ENCODE peak calls at places on chromosome 11, in eight cellular contexts. One of them, this sample, is unnamed.

GRCh38 chr11:27385245-27385644 is 22.2 kb upstream of the CCDC34 start:
- DNase-seq in HEK293T: no peak
- DNase-seq in NCI-H510A treated with DMSO at 0.1 percent for 48 hours: no peak
- DNase-seq in fibroblast of the conjunctiva: peak
- DNase-seq in cerebellar cortex: no peak
- DNase-seq in right lobe of liver: no peak
- DNase-seq in stimulated activated CD4-positive, alpha-beta T cell treated with anti-CD3 and anti-CD28 coated beads, Interleukin-2, amount 100 ng/mL, for 24 hours: no peak
- DNase-seq in M059J: peak
- DNase-seq in this sample: peak

GRCh38 chr11:66281001-66281400 is 3.0 kb downstream of the CNIH2 start:
- DNase-seq in HEK293T: no peak
- DNase-seq in NCI-H510A treated with DMSO at 0.1 percent for 48 hours: no peak
- DNase-seq in fibroblast of the conjunctiva: no peak
- DNase-seq in cerebellar cortex: no peak
- DNase-seq in right lobe of liver: no peak
- DNase-seq in stimulated activated CD4-positive, alpha-beta T cell treated with anti-CD3 and anti-CD28 coated beads, Interleukin-2, amount 100 ng/mL, for 24 hours: no peak
- DNase-seq in M059J: no peak
- DNase-seq in this sample: no peak

GRCh38 chr11:44047931-44048431 is at the start of gene ACCSL:
- DNase-seq in HEK293T: no peak
- DNase-seq in NCI-H510A treated with DMSO at 0.1 percent for 48 hours: no peak
- DNase-seq in fibroblast of the conjunctiva: no peak
- DNase-seq in cerebellar cortex: no peak
- DNase-seq in right lobe of liver: no peak
- DNase-seq in stimulated activated CD4-positive, alpha-beta T cell treated with anti-CD3 and anti-CD28 coated beads, Interleukin-2, amount 100 ng/mL, for 24 hours: no peak
- DNase-seq in M059J: peak
- DNase-seq in this sample: no peak

GRCh38 chr11:1933416-1934325 is 13.5 kb upstream of the MRPL23 start:
- DNase-seq in HEK293T: no peak
- DNase-seq in NCI-H510A treated with DMSO at 0.1 percent for 48 hours: no peak
- DNase-seq in fibroblast of the conjunctiva: no peak
- DNase-seq in cerebellar cortex: no peak
- DNase-seq in right lobe of liver: peak
- DNase-seq in stimulated activated CD4-positive, alpha-beta T cell treated with anti-CD3 and anti-CD28 coated beads, Interleukin-2, amount 100 ng/mL, for 24 hours: no peak
- DNase-seq in M059J: no peak
- DNase-seq in this sample: no peak

GRCh38 chr11:72235351-72236057 is 8.5 kb downstream of the PHOX2A start:
- DNase-seq in HEK293T: no peak
- DNase-seq in NCI-H510A treated with DMSO at 0.1 percent for 48 hours: no peak
- DNase-seq in fibroblast of the conjunctiva: no peak
- DNase-seq in cerebellar cortex: no peak
- DNase-seq in right lobe of liver: peak
- DNase-seq in stimulated activated CD4-positive, alpha-beta T cell treated with anti-CD3 and anti-CD28 coated beads, Interleukin-2, amount 100 ng/mL, for 24 hours: no peak
- DNase-seq in M059J: no peak
- DNase-seq in this sample: no peak

GRCh38 chr11:85826096-85826855 is 15.3 kb upstream of the SYTL2 start:
- DNase-seq in HEK293T: peak
- DNase-seq in NCI-H510A treated with DMSO at 0.1 percent for 48 hours: no peak
- DNase-seq in fibroblast of the conjunctiva: no peak
- DNase-seq in cerebellar cortex: peak
- DNase-seq in right lobe of liver: peak
- DNase-seq in stimulated activated CD4-positive, alpha-beta T cell treated with anti-CD3 and anti-CD28 coated beads, Interleukin-2, amount 100 ng/mL, for 24 hours: no peak
- DNase-seq in M059J: peak
- DNase-seq in this sample: no peak

GRCh38 chr11:35016939-35017338 is 100.5 kb downstream of the PDHX start:
- DNase-seq in HEK293T: no peak
- DNase-seq in NCI-H510A treated with DMSO at 0.1 percent for 48 hours: no peak
- DNase-seq in fibroblast of the conjunctiva: no peak
- DNase-seq in cerebellar cortex: no peak
- DNase-seq in right lobe of liver: no peak
- DNase-seq in stimulated activated CD4-positive, alpha-beta T cell treated with anti-CD3 and anti-CD28 coated beads, Interleukin-2, amount 100 ng/mL, for 24 hours: no peak
- DNase-seq in M059J: no peak
- DNase-seq in this sample: no peak

GRCh38 chr11:126474220-126474619 is 118.7 kb downstream of the ST3GAL4 start:
- DNase-seq in HEK293T: no peak
- DNase-seq in NCI-H510A treated with DMSO at 0.1 percent for 48 hours: no peak
- DNase-seq in fibroblast of the conjunctiva: no peak
- DNase-seq in cerebellar cortex: no peak
- DNase-seq in right lobe of liver: no peak
- DNase-seq in stimulated activated CD4-positive, alpha-beta T cell treated with anti-CD3 and anti-CD28 coated beads, Interleukin-2, amount 100 ng/mL, for 24 hours: no peak
- DNase-seq in M059J: no peak
- DNase-seq in this sample: no peak

GRCh38 chr11:64650923-64651523 is 60.0 kb downstream of the SLC22A12 start:
- DNase-seq in HEK293T: peak
- DNase-seq in NCI-H510A treated with DMSO at 0.1 percent for 48 hours: no peak
- DNase-seq in fibroblast of the conjunctiva: no peak
- DNase-seq in cerebellar cortex: peak
- DNase-seq in right lobe of liver: no peak
- DNase-seq in stimulated activated CD4-positive, alpha-beta T cell treated with anti-CD3 and anti-CD28 coated beads, Interleukin-2, amount 100 ng/mL, for 24 hours: no peak
- DNase-seq in M059J: peak
- DNase-seq in this sample: no peak